ENCODE peak calls at places on chromosomes 12 and 14, in five cellular contexts. A is aorta, Y is colonic mucosa, L is A549, M is ovary. C is an unnamed sample.

GRCh38 chr12:56029666-56030293 is 8.9 kb downstream of the IKZF4 start:
- DNase-seq in A (peak), Y (peak), L (peak), M (peak), C (peak)

GRCh38 chr12:47990351-47991105 is 13.7 kb downstream of the COL2A1 start:
- DNase-seq in A (no peak), Y (no peak), L (no peak), M (peak), C (peak)

GRCh38 chr14:30988509-30988908 is 36.9 kb upstream of the AP4S1 start:
- DNase-seq in A (no peak), Y (no peak), L (no peak), M (no peak), C (peak)

GRCh38 chr14:104678346-104678745 is 11.1 kb upstream of the INF2 start:
- DNase-seq in A (peak), Y (peak), L (no peak), M (no peak), C (peak)

GRCh38 chr14:87888136-87888999 is 104.6 kb downstream of the GALC start:
- DNase-seq in A (peak), Y (peak), L (peak), M (no peak), C (no peak)

GRCh38 chr12:10361622-10362021 is 28.2 kb downstream of the KLRK1 start:
- DNase-seq in A (no peak), Y (no peak), L (no peak), M (no peak), C (peak)

GRCh38 chr12:6764011-6764828 is 1.9 kb upstream of the PTMS start:
- DNase-seq in A (peak), Y (peak), L (peak), M (peak), C (peak)

GRCh38 chr12:132095520-132096409 is 48.4 kb downstream of the DDX51 start:
- DNase-seq in A (no peak), Y (no peak), L (no peak), M (no peak), C (no peak)

GRCh38 chr14:101928415-101928841 is 35.9 kb upstream of the DYNC1H1 start:
- DNase-seq in A (no peak), Y (no peak), L (no peak), M (peak), C (no peak)

GRCh38 chr14:89476515-89476914 is 59.5 kb upstream of the FOXN3 start:
- DNase-seq in A (no peak), Y (no peak), L (no peak), M (no peak), C (no peak)

GRCh38 chr12:52074656-52075408 is 4.7 kb upstream of the SMIM41 start:
- DNase-seq in A (peak), Y (no peak), L (no peak), M (peak), C (no peak)

GRCh38 chr14:91186515-91187066 is 57.9 kb downstream of the GPR68 start:
- DNase-seq in A (no peak), Y (no peak), L (no peak), M (no peak), C (peak)

GRCh38 chr14:64501326-64502171 is 2.1 kb downstream of the ZBTB25 start:
- DNase-seq in A (peak), Y (peak), L (no peak), M (peak), C (peak)

GRCh38 chr14:92735344-92735743 is 13.1 kb downstream of the LGMN start:
- DNase-seq in A (no peak), Y (no peak), L (no peak), M (no peak), C (no peak)

GRCh38 chr12:115383668-115384067 is 699.7 kb upstream of the TBX3 start:
- DNase-seq in A (no peak), Y (no peak), L (no peak), M (no peak), C (peak)

GRCh38 chr12:131061041-131061806 is 107.5 kb downstream of the ADGRD1 start:
- DNase-seq in A (peak), Y (no peak), L (no peak), M (no peak), C (no peak)

GRCh38 chr12:45973526-45973925 is 16.8 kb downstream of the SCAF11 start:
- DNase-seq in A (no peak), Y (no peak), L (no peak), M (no peak), C (no peak)

GRCh38 chr12:124036117-124037109 is 63.4 kb downstream of the ZNF664 start:
- DNase-seq in A (no peak), Y (peak), L (peak), M (peak), C (peak)

GRCh38 chr14:56549721-56550120 is 29.9 kb upstream of the TMEM260 start:
- DNase-seq in A (no peak), Y (no peak), L (no peak), M (no peak), C (no peak)

GRCh38 chr12:19110541-19110940 is 19.0 kb upstream of the PLEKHA5 start:
- DNase-seq in A (no peak), Y (no peak), L (no peak), M (no peak), C (no peak)

GRCh38 chr14:23568600-23569310 is 1.2 kb upstream of the AP1G2 start:
- DNase-seq in A (peak), Y (no peak), L (no peak), M (no peak), C (no peak)

GRCh38 chr14:22296088-22296487 is 292.9 kb downstream of the DAD1 start:
- DNase-seq in A (no peak), Y (no peak), L (no peak), M (no peak), C (no peak)
- H3K27ac ChIP-seq in A (no peak), Y (no peak), L (no peak), M (no peak), C (no peak)

GRCh38 chr12:11782914-11783420 is 133.5 kb downstream of the ETV6 start:
- DNase-seq in A (no peak), Y (no peak), L (no peak), M (no peak), C (no peak)
- H3K27ac ChIP-seq in A (no peak), Y (no peak), L (no peak), M (no peak), C (no peak)

DNA sequence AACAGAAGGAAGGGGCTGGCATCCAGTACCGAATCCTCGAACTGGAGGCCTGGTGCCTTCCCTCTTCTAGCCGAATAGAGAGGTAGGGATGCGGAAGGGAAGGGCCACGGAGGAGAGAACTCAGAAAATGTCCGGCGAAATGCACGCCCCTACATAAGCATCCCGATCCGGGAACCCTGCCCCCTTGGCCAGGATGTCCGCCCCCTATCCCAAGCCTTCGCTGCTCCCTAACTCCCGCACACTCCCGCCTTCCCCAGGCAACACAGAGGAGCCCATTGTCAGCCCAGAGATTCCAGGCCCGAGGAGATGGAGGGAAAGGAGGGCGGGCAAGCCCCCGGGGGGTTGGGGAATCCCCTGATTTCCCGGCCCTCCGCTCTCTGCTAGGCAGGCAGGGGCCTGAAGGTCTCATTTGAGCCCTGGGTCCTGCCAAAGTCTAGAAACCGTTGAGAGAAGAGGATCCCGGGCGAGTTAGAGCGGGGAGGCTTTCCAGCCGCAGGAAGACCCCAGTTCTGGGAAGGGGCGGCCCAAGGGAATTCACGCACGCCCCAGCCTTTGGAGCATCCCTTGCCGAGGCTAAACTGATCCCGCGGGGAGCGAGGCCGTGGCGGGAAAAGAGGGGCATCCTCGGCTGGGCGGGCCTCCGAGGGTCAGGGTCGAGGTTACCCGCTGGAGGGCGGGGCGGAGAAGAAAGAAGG is 569 bp upstream of the ARHGEF40 start:
- DNase-seq in A (no peak), Y (no peak), L (peak), M (peak), C (peak)
- H3K27ac ChIP-seq in A (peak), Y (peak), L (peak), M (peak), C (peak)

GRCh38 chr12:113187588-113187987 is 2.1 kb downstream of the RITA1 start:
- DNase-seq in A (no peak), Y (no peak), L (no peak), M (no peak), C (no peak)
- H3K27ac ChIP-seq in A (no peak), Y (no peak), L (no peak), M (no peak), C (no peak)

GRCh38 chr14:73594491-73594890 is 2.8 kb downstream of the ACOT4 start:
- DNase-seq in A (no peak), Y (no peak), L (no peak), M (no peak), C (no peak)

GRCh38 chr14:73589128-73589527 is 2.5 kb upstream of the ACOT4 start:
- DNase-seq in A (no peak), Y (no peak), L (no peak), M (no peak), C (no peak)

DNA sequence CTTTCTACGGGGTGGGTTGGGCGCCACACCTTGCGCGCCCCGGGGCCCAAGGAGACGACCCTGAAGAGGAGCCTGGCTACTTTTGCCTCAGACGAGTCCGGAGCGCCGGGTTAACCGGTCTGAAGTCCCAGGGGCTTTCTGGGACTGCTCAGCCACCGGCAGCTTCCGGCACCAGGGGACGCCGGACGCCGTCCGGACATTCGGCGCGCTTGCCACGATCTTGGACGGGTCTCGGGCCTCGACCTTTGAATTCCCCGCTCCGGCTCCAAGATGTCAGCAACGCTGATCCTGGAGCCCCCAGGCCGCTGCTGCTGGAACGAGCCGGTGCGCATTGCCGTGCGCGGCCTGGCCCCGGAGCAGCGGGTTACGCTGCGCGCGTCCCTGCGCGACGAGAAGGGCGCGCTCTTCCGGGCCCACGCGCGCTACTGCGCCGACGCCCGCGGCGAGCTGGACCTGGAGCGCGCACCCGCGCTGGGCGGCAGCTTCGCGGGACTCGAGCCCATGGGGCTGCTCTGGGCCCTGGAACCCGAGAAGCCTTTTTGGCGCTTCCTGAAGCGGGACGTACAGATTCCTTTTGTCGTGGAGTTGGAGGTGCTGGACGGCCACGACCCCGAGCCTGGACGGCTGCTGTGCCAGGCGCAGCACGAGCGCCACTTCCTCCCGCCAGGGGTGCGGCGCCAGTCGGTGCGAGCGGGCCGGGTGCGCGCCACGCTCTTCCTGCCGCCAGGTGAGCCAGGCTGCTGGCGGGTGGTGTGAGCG is at the start of gene ACOT4:
- DNase-seq in A (peak), Y (peak), L (peak), M (no peak), C (peak)
- H3K27ac ChIP-seq in A (no peak), Y (no peak), L (peak), M (no peak), C (no peak)

GRCh38 chr14:103311171-103311997 is 22.7 kb upstream of the EIF5 start:
- DNase-seq in A (no peak), Y (no peak), L (no peak), M (no peak), C (no peak)
- H3K27ac ChIP-seq in A (no peak), Y (no peak), L (no peak), M (no peak), C (no peak)

DNA sequence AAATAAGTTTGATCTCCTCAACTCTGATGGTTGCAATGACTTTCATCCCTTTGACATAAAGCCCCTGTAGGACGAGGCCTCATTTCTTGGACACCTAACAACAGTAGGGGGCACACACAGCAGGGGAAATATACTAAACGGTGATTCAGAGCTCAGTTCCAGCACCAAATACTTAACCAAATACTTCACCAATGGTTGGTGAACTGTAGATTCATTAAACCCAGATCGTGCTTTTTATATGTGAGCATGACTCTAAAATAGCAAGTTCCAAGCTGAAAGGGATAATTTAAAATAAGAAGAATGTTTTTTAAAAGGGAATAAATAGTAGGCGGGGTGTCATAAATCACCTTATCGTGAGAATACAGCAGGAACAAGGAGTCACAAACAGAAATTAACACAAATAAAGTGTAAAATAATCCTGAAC is 53.2 kb downstream of the ATG2B start:
- DNase-seq in A (no peak), Y (no peak), L (peak), M (no peak), C (no peak)
- H3K27ac ChIP-seq in A (no peak), Y (peak), L (peak), M (no peak), C (no peak)

GRCh38 chr12:79617696-79618095 is 73.1 kb downstream of the PAWR start:
- DNase-seq in A (no peak), Y (no peak), L (no peak), M (no peak), C (no peak)
- H3K27ac ChIP-seq in A (no peak), Y (no peak), L (no peak), M (no peak), C (no peak)

GRCh38 chr14:94129758-94130414 is 482 bp upstream of the IFI27L2 start:
- DNase-seq in A (peak), Y (peak), L (peak), M (peak), C (peak)
- H3K27ac ChIP-seq in A (no peak), Y (peak), L (peak), M (peak), C (no peak)

C was measured in fibroblast of lung.